ENCODE peak calls at places on chromosomes 4 and X, in six cellular contexts. D is NCI-H774, F is osteocyte, V is WERI-Rb-1, K is OCI-LY7, T is kidney tubule cell. X is an unnamed sample.

GRCh38 chrX:71525316-71525715 is 7.6 kb upstream of the OGT start:
- DNase-seq in D (no peak), F (no peak), V (no peak), K (no peak), T (no peak), X (no peak)

GRCh38 chr4:73984736-73985527 is 3.1 kb downstream of the PPBP start:
- DNase-seq in D (no peak), F (no peak), V (no peak), K (no peak), T (peak), X (no peak)

GRCh38 chrX:154660506-154660905 is 7.1 kb upstream of the CTAG2 start:
- DNase-seq in D (no peak), F (no peak), V (no peak), K (no peak), T (no peak), X (no peak)

GRCh38 chr4:169485791-169486742 is 126.3 kb downstream of the NEK1 start:
- DNase-seq in D (peak), F (no peak), V (peak), K (peak), T (peak), X (peak)

GRCh38 chrX:140040397-140040796 is 75.1 kb upstream of the CXorf66 start:
- DNase-seq in D (no peak), F (no peak), V (no peak), K (no peak), T (peak), X (peak)

GRCh38 chrX:47568656-47569295 is 7.8 kb downstream of the ARAF start:
- DNase-seq in D (no peak), F (no peak), V (peak), K (peak), T (no peak), X (peak)

GRCh38 chr4:94488667-94489066 is 36.9 kb downstream of the PDLIM5 start:
- DNase-seq in D (no peak), F (no peak), V (no peak), K (no peak), T (peak), X (no peak)

GRCh38 chr4:629916-630641 is 4.7 kb downstream of the PDE6B start:
- DNase-seq in D (no peak), F (no peak), V (no peak), K (no peak), T (no peak), X (no peak)

GRCh38 chrX:134949271-134949670 is 41.5 kb upstream of the SMIM10 start:
- DNase-seq in D (no peak), F (no peak), V (no peak), K (no peak), T (no peak), X (no peak)

GRCh38 chr4:6126971-6127745 is 73.2 kb downstream of the JAKMIP1 start:
- DNase-seq in D (no peak), F (no peak), V (no peak), K (no peak), T (no peak), X (no peak)

GRCh38 chrX:119516157-119516702 is 48.0 kb downstream of the SLC25A5 start:
- DNase-seq in D (peak), F (no peak), V (peak), K (peak), T (peak), X (peak)

GRCh38 chr4:33467291-33467690 is 2747.1 kb downstream of the PCDH7 start:
- DNase-seq in D (no peak), F (no peak), V (no peak), K (no peak), T (no peak), X (no peak)